ENCODE peak calls at places on chromosomes 16 and 17, in seven cellular contexts. One of them, this sample, is unnamed.

GRCh38 chr17:6304894-6305612 is 129.9 kb downstream of the AIPL1 start:
- DNase-seq in testis: no peak
- DNase-seq in K562: no peak
- DNase-seq in AG04450: no peak
- DNase-seq in tibial artery: no peak
- DNase-seq in hepatocyte: no peak
- DNase-seq in ovary: no peak
- DNase-seq in this sample: no peak

GRCh38 chr16:89971495-89972243 is 23.1 kb downstream of the DEF8 start:
- DNase-seq in testis: peak
- DNase-seq in K562: peak
- DNase-seq in AG04450: no peak
- DNase-seq in tibial artery: no peak
- DNase-seq in hepatocyte: no peak
- DNase-seq in ovary: no peak
- DNase-seq in this sample: no peak

GRCh38 chr17:37844158-37844976 is 79.8 kb upstream of the TBC1D3K start:
- DNase-seq in testis: peak
- DNase-seq in K562: peak
- DNase-seq in AG04450: peak
- DNase-seq in tibial artery: no peak
- DNase-seq in hepatocyte: peak
- DNase-seq in ovary: peak
- DNase-seq in this sample: peak

GRCh38 chr17:57455063-57455914 is 199.0 kb downstream of the MSI2 start:
- DNase-seq in testis: peak
- DNase-seq in K562: no peak
- DNase-seq in AG04450: no peak
- DNase-seq in tibial artery: no peak
- DNase-seq in hepatocyte: no peak
- DNase-seq in ovary: peak
- DNase-seq in this sample: peak

GRCh38 chr17:20244671-20245070 is 222.7 kb downstream of the LGALS9B start:
- DNase-seq in testis: no peak
- DNase-seq in K562: no peak
- DNase-seq in AG04450: no peak
- DNase-seq in tibial artery: no peak
- DNase-seq in hepatocyte: no peak
- DNase-seq in ovary: no peak
- DNase-seq in this sample: no peak

GRCh38 chr17:40309031-40309937 is at the start of gene RARA:
- DNase-seq in testis: peak
- DNase-seq in K562: peak
- DNase-seq in AG04450: no peak
- DNase-seq in tibial artery: no peak
- DNase-seq in hepatocyte: peak
- DNase-seq in ovary: peak
- DNase-seq in this sample: peak

GRCh38 chr16:83653785-83654184 is 154.0 kb upstream of the HSBP1 start:
- DNase-seq in testis: no peak
- DNase-seq in K562: no peak
- DNase-seq in AG04450: no peak
- DNase-seq in tibial artery: no peak
- DNase-seq in hepatocyte: no peak
- DNase-seq in ovary: no peak
- DNase-seq in this sample: peak

GRCh38 chr17:6070280-6070894 is at the start of gene WSCD1:
- DNase-seq in testis: peak
- DNase-seq in K562: no peak
- DNase-seq in AG04450: no peak
- DNase-seq in tibial artery: no peak
- DNase-seq in hepatocyte: peak
- DNase-seq in ovary: no peak
- DNase-seq in this sample: no peak

GRCh38 chr16:24700549-24701392 is 28.7 kb upstream of the TNRC6A start:
- DNase-seq in testis: peak
- DNase-seq in K562: peak
- DNase-seq in AG04450: peak
- DNase-seq in tibial artery: peak
- DNase-seq in hepatocyte: peak
- DNase-seq in ovary: peak
- DNase-seq in this sample: peak

GRCh38 chr17:2551928-2552327 is 40.2 kb upstream of the METTL16 start:
- DNase-seq in testis: no peak
- DNase-seq in K562: no peak
- DNase-seq in AG04450: no peak
- DNase-seq in tibial artery: no peak
- DNase-seq in hepatocyte: no peak
- DNase-seq in ovary: no peak
- DNase-seq in this sample: no peak

GRCh38 chr16:89605186-89605970 is 8.1 kb upstream of the DPEP1 start:
- DNase-seq in testis: no peak
- DNase-seq in K562: no peak
- DNase-seq in AG04450: no peak
- DNase-seq in tibial artery: no peak
- DNase-seq in hepatocyte: no peak
- DNase-seq in ovary: no peak
- DNase-seq in this sample: no peak

GRCh38 chr17:7413346-7413985 is 5.8 kb downstream of the NLGN2 start:
- DNase-seq in testis: no peak
- DNase-seq in K562: no peak
- DNase-seq in AG04450: no peak
- DNase-seq in tibial artery: no peak
- DNase-seq in hepatocyte: no peak
- DNase-seq in ovary: no peak
- DNase-seq in this sample: peak

GRCh38 chr17:4479982-4480751 is 18.5 kb upstream of the SPNS2 start:
- DNase-seq in testis: no peak
- DNase-seq in K562: no peak
- DNase-seq in AG04450: no peak
- DNase-seq in tibial artery: peak
- DNase-seq in hepatocyte: no peak
- DNase-seq in ovary: no peak
- DNase-seq in this sample: no peak

GRCh38 chr16:1770328-1771071 is 843 bp downstream of the NME3 start:
- DNase-seq in testis: peak
- DNase-seq in K562: no peak
- DNase-seq in AG04450: no peak
- DNase-seq in tibial artery: peak
- DNase-seq in hepatocyte: peak
- DNase-seq in ovary: peak
- DNase-seq in this sample: peak

GRCh38 chr16:10881479-10882030 is 4.6 kb downstream of the CIITA start:
- DNase-seq in testis: no peak
- DNase-seq in K562: no peak
- DNase-seq in AG04450: no peak
- DNase-seq in tibial artery: no peak
- DNase-seq in hepatocyte: no peak
- DNase-seq in ovary: no peak
- DNase-seq in this sample: no peak

GRCh38 chr17:35286120-35286781 is 43.4 kb downstream of the SLFN5 start:
- DNase-seq in testis: no peak
- DNase-seq in K562: no peak
- DNase-seq in AG04450: no peak
- DNase-seq in tibial artery: no peak
- DNase-seq in hepatocyte: no peak
- DNase-seq in ovary: no peak
- DNase-seq in this sample: no peak

GRCh38 chr17:19248923-19249574 is 11.9 kb downstream of the EPN2 start:
- DNase-seq in testis: peak
- DNase-seq in K562: peak
- DNase-seq in AG04450: peak
- DNase-seq in tibial artery: peak
- DNase-seq in hepatocyte: peak
- DNase-seq in ovary: peak
- DNase-seq in this sample: no peak

GRCh38 chr16:89615596-89616090 is 2.2 kb downstream of the DPEP1 start:
- DNase-seq in testis: no peak
- DNase-seq in K562: peak
- DNase-seq in AG04450: no peak
- DNase-seq in tibial artery: no peak
- DNase-seq in hepatocyte: no peak
- DNase-seq in ovary: no peak
- DNase-seq in this sample: peak

GRCh38 chr17:21169496-21169895 is 42.7 kb downstream of the DHRS7B start:
- DNase-seq in testis: no peak
- DNase-seq in K562: no peak
- DNase-seq in AG04450: no peak
- DNase-seq in tibial artery: no peak
- DNase-seq in hepatocyte: no peak
- DNase-seq in ovary: no peak
- DNase-seq in this sample: no peak

GRCh38 chr16:62035115-62036092 is 834 bp downstream of the CDH8 start:
- DNase-seq in testis: peak
- DNase-seq in K562: no peak
- DNase-seq in AG04450: no peak
- DNase-seq in tibial artery: peak
- DNase-seq in hepatocyte: peak
- DNase-seq in ovary: peak
- DNase-seq in this sample: no peak

GRCh38 chr17:12600349-12600748 is 65.3 kb upstream of the MYOCD start:
- DNase-seq in testis: no peak
- DNase-seq in K562: no peak
- DNase-seq in AG04450: no peak
- DNase-seq in tibial artery: no peak
- DNase-seq in hepatocyte: no peak
- DNase-seq in ovary: no peak
- DNase-seq in this sample: no peak

GRCh38 chr17:73359987-73360410 is 48.2 kb upstream of the CDC42EP4 start:
- DNase-seq in testis: peak
- DNase-seq in K562: no peak
- DNase-seq in AG04450: no peak
- DNase-seq in tibial artery: no peak
- DNase-seq in hepatocyte: peak
- DNase-seq in ovary: no peak
- DNase-seq in this sample: no peak
- H3K27ac ChIP-seq in testis: no peak
- H3K27ac ChIP-seq in K562: no peak
- H3K27ac ChIP-seq in AG04450: no peak
- H3K27ac ChIP-seq in tibial artery: no peak
- H3K27ac ChIP-seq in hepatocyte: no peak
- H3K27ac ChIP-seq in ovary: no peak
- H3K27ac ChIP-seq in this sample: no peak

DNA sequence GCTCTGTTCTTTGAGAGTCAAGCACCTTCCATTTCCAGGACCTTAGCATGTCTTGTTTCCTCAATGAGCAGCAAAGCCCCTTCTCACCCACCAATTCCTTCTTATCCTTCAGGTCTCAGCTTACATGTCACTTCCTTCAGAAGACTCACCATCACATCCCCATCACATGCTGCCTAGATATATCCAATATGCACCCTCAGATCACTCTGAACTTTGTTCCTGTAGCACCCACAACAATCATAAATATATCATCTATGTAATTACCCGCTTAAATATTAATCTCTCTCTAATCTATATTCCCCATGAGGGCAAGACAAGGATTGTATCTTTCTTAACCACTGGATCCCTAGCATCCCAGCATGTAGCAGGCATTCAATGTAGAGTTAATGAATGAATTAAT is 30.4 kb downstream of the KANSL1 start:
- DNase-seq in testis: no peak
- DNase-seq in K562: no peak
- DNase-seq in AG04450: no peak
- DNase-seq in tibial artery: no peak
- DNase-seq in hepatocyte: no peak
- DNase-seq in ovary: no peak
- DNase-seq in this sample: no peak
- H3K27ac ChIP-seq in testis: no peak
- H3K27ac ChIP-seq in K562: no peak
- H3K27ac ChIP-seq in AG04450: no peak
- H3K27ac ChIP-seq in tibial artery: no peak
- H3K27ac ChIP-seq in hepatocyte: peak
- H3K27ac ChIP-seq in ovary: no peak
- H3K27ac ChIP-seq in this sample: no peak

DNA sequence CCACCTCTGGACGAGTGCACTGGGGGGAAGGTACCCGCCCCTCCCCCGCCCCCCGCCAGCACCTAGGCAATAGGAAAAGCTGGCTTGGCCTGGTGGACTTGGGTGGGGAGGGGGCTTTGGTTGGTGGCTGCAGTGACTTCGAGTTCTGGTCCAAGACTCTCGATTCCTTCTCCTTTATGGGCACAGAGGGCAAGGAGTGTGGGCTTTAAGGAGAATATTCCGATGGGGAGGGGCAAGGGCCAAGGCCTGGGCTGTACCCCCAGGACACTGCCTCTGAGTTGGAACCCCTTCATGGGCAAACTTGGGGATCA is 409 bp downstream of the ACSF2 start:
- DNase-seq in testis: no peak
- DNase-seq in K562: no peak
- DNase-seq in AG04450: no peak
- DNase-seq in tibial artery: no peak
- DNase-seq in hepatocyte: no peak
- DNase-seq in ovary: no peak
- DNase-seq in this sample: no peak
- H3K27ac ChIP-seq in testis: peak
- H3K27ac ChIP-seq in K562: peak
- H3K27ac ChIP-seq in AG04450: peak
- H3K27ac ChIP-seq in tibial artery: peak
- H3K27ac ChIP-seq in hepatocyte: peak
- H3K27ac ChIP-seq in ovary: peak
- H3K27ac ChIP-seq in this sample: peak

DNA sequence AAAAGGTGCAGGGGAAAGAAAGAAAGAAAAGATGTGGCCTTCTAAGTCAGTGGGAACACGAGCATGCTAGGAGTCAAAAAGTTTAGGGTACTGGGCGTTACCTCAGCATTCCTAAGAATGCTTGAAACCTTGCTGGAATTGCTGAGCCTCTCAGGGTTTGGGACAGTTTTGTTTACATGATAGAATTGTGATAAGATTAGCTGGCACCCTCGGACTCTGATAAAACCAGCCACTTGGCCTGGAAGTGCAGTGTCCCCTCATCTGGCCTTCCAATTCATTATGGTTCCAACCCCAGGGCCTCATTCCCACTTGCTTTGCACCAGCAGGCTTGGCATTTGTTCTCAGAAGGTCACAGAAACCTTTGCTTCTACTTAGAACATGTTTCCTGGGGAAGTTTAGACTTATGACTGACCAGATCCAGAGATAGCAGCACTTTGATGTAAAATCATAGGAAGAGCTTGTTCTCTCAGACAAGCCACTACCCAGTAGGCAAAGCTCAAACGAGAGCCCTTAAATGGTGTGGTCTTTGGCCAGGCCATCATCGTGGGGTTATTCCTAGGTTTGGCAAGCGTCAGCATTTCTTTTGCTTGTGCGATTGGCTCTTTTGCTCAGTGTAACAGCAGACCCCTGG is 8.0 kb downstream of the SGF29 start:
- DNase-seq in testis: no peak
- DNase-seq in K562: no peak
- DNase-seq in AG04450: no peak
- DNase-seq in tibial artery: no peak
- DNase-seq in hepatocyte: no peak
- DNase-seq in ovary: no peak
- DNase-seq in this sample: no peak
- H3K27ac ChIP-seq in testis: peak
- H3K27ac ChIP-seq in K562: no peak
- H3K27ac ChIP-seq in AG04450: no peak
- H3K27ac ChIP-seq in tibial artery: no peak
- H3K27ac ChIP-seq in hepatocyte: peak
- H3K27ac ChIP-seq in ovary: no peak
- H3K27ac ChIP-seq in this sample: peak

This sample was measured in cardiac muscle cell.